ENCODE peak calls at places on chromosomes 12 and 14, in four cellular contexts. Y, O, U and T are unnamed samples.

GRCh38 chr12:75438052-75438754 is 42.4 kb upstream of the GLIPR1 start:
- DNase-seq in U (no peak), O (no peak), Y (no peak), T (peak)

GRCh38 chr14:51860836-51861583 is 598 bp downstream of the GNG2 start:
- DNase-seq in Y (no peak), U (no peak), O (no peak), T (no peak)

GRCh38 chr12:52584156-52584682 is 10.6 kb upstream of the KRT74 start:
- DNase-seq in Y (no peak), O (no peak), U (no peak), T (no peak)

GRCh38 chr12:44154128-44154527 is 318.2 kb downstream of the TMEM117 start:
- DNase-seq in Y (no peak), U (no peak), O (no peak), T (no peak)

GRCh38 chr14:73058923-73059311 is 583 bp downstream of the RBM25 start:
- DNase-seq in O (no peak), Y (peak), U (no peak), T (no peak)

GRCh38 chr12:14390885-14391530 is 25.5 kb downstream of the ATF7IP start:
- DNase-seq in U (no peak), Y (no peak), O (no peak), T (no peak)

GRCh38 chr12:70721958-70722357 is 84.7 kb upstream of the PTPRB start:
- DNase-seq in O (no peak), Y (no peak), U (no peak), T (peak)

GRCh38 chr14:22471545-22472121 is 117.4 kb downstream of the DAD1 start:
- DNase-seq in U (no peak), O (peak), Y (peak), T (no peak)

GRCh38 chr14:22379727-22380126 is 209.3 kb downstream of the DAD1 start:
- DNase-seq in Y (no peak), U (no peak), O (no peak), T (no peak)

GRCh38 chr12:11727133-11727664 is 77.7 kb downstream of the ETV6 start:
- DNase-seq in O (no peak), U (peak), Y (peak), T (no peak)

GRCh38 chr12:114680498-114681148 is 3.4 kb downstream of the TBX3 start:
- DNase-seq in O (no peak), Y (no peak), U (no peak), T (no peak)

GRCh38 chr12:46522141-46522540 is 149.6 kb upstream of the SLC38A2 start:
- DNase-seq in U (no peak), O (no peak), Y (no peak), T (no peak)

GRCh38 chr12:46265734-46266133 is 3.1 kb downstream of the SLC38A1 start:
- DNase-seq in O (no peak), Y (no peak), U (no peak), T (no peak)

GRCh38 chr12:26573212-26573909 is 259.6 kb downstream of the ITPR2 start:
- DNase-seq in U (no peak), Y (no peak), O (no peak), T (no peak)

GRCh38 chr14:24231263-24232120 is 675 bp downstream of the NEDD8 start:
- DNase-seq in Y (peak), U (no peak), O (no peak), T (no peak)

GRCh38 chr14:88470542-88471440 is 84.0 kb downstream of the PTPN21 start:
- DNase-seq in O (no peak), U (no peak), Y (no peak), T (no peak)

GRCh38 chr12:47079894-47080724 is at the start of gene AMIGO2:
- DNase-seq in U (no peak), O (no peak), Y (no peak), T (no peak)

GRCh38 chr14:66857867-66858266 is 331.4 kb upstream of the GARIN2 start:
- DNase-seq in O (no peak), U (no peak), Y (no peak), T (no peak)

GRCh38 chr14:66853311-66853710 is 335.9 kb upstream of the GARIN2 start:
- DNase-seq in U (no peak), O (no peak), Y (no peak), T (no peak)

GRCh38 chr14:66859063-66859671 is 330.1 kb upstream of the GARIN2 start:
- DNase-seq in O (no peak), U (no peak), Y (peak), T (no peak)
- TF ChIP-seq SUZ12 in O (no peak), U (no peak), Y (no peak), T (no peak)

GRCh38 chr12:64186789-64187188 is 35.3 kb downstream of the KICS2 start:
- DNase-seq in U (no peak), Y (no peak), O (no peak), T (no peak)
- TF ChIP-seq YY1 in U (no peak), Y (no peak), O (no peak), T (no peak)

GRCh38 chr14:37118673-37119366 is 53.6 kb downstream of the SLC25A21 start:
- DNase-seq in Y (no peak), U (no peak), O (no peak), T (no peak)

GRCh38 chr14:37114559-37114958 is 57.8 kb downstream of the SLC25A21 start:
- DNase-seq in O (no peak), U (no peak), Y (no peak), T (no peak)

GRCh38 chr14:37114039-37114438 is 58.4 kb downstream of the SLC25A21 start:
- DNase-seq in Y (no peak), U (no peak), O (no peak), T (no peak)

GRCh38 chr14:37122288-37122687 is 50.1 kb downstream of the SLC25A21 start:
- DNase-seq in Y (peak), U (no peak), O (no peak), T (no peak)

DNA sequence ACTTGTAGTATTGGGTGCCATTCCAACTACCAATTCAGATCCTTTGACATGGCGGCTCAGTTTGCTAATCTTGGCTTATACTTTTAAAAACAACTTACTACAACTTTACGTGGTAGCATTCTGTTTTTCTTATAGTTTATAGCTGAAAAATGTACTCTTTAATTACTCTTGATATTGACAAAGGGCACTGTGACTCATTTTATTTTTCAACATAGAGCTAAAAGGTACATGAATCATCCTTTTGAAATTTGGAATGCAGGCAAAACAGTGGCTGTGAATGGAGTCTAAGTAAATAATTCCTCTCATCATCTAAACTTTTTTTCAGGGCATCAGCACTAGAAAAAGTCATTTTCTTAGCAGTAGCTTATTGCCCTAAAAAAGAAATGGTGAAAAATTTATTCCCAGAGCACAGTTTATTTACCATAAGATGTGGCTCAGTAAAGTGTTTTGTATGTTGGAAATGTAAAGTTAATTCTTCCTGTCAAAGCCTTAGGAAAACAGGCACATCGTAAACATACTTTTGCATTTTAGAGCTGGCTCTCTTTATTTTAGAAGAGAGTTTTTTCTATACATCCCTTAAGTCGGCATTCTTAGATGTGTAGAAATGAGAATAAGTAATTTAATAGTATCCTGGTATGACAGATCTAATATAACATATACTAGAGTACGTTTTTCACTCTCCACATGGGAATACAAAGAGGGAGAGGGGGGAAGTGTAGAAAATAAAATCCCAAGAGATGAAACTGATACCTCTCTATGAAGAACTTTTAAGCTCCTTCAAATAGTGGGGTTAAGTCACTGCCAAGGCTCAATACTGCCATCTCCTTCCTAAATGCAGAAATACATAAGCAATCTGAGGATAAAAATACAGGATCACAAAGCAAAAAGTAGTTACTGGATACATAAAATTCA is 55.2 kb downstream of the SLC25A21 start:
- DNase-seq in O (no peak), Y (peak), U (no peak), T (no peak)
- TF ChIP-seq SUZ12 in O (no peak), Y (no peak), U (no peak), T (no peak)

GRCh38 chr14:90291699-90292098 is 35.3 kb downstream of the PSMC1 start:
- DNase-seq in U (no peak), Y (no peak), O (no peak), T (no peak)
- TF ChIP-seq YY1 in U (no peak), Y (no peak), O (no peak), T (no peak)

DNA sequence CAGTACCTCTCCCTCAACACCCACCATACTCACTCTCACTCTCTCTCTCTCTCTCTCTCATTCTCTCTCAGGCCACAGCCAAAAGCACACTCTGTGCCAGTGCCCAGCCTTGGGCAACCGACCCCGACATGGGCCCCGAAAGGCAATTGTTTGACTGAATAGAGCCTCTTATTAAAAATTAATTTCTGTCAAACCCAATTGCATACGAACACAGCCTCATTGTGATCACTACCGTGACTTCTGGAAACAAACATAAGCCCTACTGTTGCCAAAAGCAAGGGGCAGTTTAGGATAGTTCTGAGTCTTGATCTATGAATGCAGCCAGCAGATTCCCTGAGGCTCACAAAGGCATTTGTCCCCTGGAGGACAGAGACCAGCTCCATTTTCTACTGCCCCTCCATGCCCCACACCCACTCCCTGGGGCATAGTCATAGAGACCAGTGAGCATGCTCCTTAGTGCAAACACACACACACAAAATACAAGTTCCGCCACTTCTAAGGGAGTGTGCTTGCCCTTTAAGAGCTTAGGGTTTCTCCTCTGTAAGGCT is 23.7 kb downstream of the DUSP6 start:
- DNase-seq in U (no peak), O (no peak), Y (no peak), T (no peak)
- TF ChIP-seq SUZ12 in U (no peak), O (no peak), Y (no peak), T (no peak)

DNA sequence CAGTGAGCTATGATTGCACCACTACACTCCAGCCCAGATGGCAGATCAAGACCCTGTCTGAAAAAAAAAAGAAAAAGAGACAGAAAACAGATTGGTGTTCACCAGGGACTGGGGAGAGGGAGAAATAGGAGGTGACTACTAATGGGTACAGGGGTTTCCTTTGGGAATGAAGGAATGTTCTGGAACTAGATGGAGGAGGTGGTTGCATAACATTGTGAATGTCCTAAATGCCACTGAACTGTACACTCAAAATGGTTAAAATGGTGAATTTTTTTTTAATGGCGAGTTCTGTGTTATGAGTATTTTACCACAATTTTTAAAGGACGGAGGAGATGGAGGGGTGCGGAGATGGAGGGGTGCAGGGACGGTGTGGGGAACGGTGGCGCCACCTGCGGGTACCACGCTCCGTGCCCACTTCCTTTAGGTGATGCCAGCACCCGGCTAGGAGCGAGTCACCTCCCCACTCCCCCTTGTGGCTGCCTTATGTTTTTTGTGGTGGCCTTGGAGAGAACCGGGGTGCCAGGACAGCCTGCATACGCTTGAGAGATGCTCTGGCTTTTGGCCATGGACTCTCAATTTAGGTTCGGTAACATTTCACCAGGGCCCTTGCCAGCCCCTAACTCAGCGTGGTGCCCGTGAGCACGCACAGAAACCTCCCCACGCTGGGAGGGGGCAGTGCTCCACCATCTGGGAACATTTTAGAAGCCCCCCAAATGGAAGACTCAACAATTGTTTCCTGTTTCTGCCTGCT is 16.1 kb downstream of the UBC start:
- DNase-seq in U (no peak), O (peak), Y (peak), T (no peak)
- TF ChIP-seq YY1 in U (no peak), O (peak), Y (no peak), T (no peak)

DNA sequence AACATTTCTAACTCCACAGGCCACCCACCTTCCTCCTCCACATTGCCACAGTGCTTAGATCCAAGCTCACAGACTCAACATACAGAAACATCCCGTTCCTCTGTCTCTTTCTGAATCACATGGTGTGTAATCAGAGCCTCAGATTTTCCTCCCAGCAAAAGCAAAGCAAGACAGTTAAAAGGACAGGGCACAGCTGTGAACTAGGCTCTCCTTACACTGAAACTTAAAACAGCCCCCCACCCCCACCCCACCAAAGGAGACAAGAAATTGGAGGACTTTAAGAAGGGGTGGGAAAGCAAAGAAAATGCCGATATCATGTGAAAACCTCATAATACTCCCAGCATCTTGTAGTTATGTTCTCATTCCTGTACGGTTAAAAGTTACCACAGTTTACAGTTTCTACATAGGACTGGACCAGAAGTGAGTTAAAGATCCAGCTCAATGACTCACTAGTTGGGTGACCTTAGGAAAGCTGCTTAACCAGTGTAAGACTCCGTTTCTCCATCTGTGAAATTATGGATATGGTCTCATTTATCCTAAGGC is 4.8 kb downstream of the YBX3 start:
- DNase-seq in Y (no peak), U (no peak), O (no peak), T (no peak)
- TF ChIP-seq SUZ12 in Y (no peak), U (no peak), O (no peak), T (no peak)

DNA sequence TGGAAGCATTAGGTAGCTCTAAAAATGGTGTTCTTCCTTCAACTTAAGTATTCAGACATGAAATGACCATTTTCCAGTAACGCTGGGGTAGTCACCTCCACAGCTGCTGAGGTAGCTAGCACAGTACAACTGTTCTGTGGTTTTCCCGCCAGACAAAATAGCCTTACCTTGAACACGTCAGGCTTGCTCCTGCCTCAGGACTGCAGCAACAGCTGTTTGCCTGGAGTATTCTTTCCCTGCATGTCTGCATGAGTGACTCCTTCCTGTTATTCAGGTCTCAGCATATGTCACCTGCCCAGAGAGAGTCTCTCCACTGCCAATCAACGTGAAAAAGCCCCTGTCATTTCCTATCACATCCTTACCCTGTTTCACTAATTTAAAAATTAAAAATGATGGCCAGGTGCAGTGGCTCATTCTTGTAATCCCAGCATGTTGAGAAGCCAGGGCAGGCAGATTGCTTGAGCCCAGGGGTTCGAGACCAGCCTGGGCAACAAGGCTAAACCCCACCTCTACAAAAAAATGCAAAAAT is 37.9 kb downstream of the WDR89 start:
- DNase-seq in U (no peak), Y (no peak), O (no peak), T (no peak)
- TF ChIP-seq YY1 in U (no peak), Y (no peak), O (no peak), T (no peak)